ENCODE peak calls at places on chromosomes 6 and 20, in five cellular contexts. T, W, P, S and N are unnamed samples.

GRCh38 chr20:59297641-59298040 is 2.8 kb upstream of the EDN3 start:
- DNase-seq in P (no peak), S (no peak), W (no peak), T (no peak), N (no peak)

GRCh38 chr6:145235207-145235606 is 500.1 kb downstream of the EPM2A start:
- DNase-seq in T (no peak), S (no peak), W (no peak), P (peak; percentile 2), N (no peak)

GRCh38 chr6:100664274-100665040 is 199.7 kb upstream of the SIM1 start:
- DNase-seq in S (no peak), P (peak; percentile 26), W (no peak), T (peak; percentile 61), N (peak; percentile 31)

GRCh38 chr6:42106663-42107023 is 35.8 kb downstream of the C6orf132 start:
- DNase-seq in T (no peak), S (no peak), W (no peak), P (no peak), N (no peak)

GRCh38 chr6:134195164-134195906 is 122.6 kb downstream of the SGK1 start:
- DNase-seq in S (no peak), W (no peak), P (no peak), T (peak; percentile 31), N (no peak)

GRCh38 chr6:163715846-163716245 is 301.3 kb downstream of the QKI start:
- DNase-seq in T (no peak), P (no peak), W (no peak), S (no peak), N (no peak)

GRCh38 chr6:33761922-33762629 is 15.4 kb upstream of the IP6K3 start:
- DNase-seq in T (peak; percentile 72), W (peak; percentile 57), P (peak; percentile 26), S (no peak), N (no peak)

GRCh38 chr6:18748314-18748713 is 361.2 kb downstream of the RNF144B start:
- DNase-seq in W (no peak), T (no peak), P (no peak), S (no peak), N (no peak)

GRCh38 chr20:22686097-22686496 is 101.7 kb upstream of the FOXA2 start:
- DNase-seq in P (peak; percentile 45), W (no peak), T (peak; percentile 81), S (peak; percentile 66), N (no peak)

GRCh38 chr20:61662226-61662945 is 403.3 kb downstream of the TAF4 start:
- DNase-seq in P (no peak), T (no peak), W (no peak), S (no peak), N (no peak)